ENCODE peak calls at places on chromosome 13, in ten cellular contexts. X is lower lobe of right lung; G is Caco-2; V is choroid plexus epithelial cell; Y is GM10248; L is MM.1S; W is left ventricle myocardium inferior; T is tibial artery; B is kidney epithelial cell; H is CD4-positive, alpha-beta T cell. U is an unnamed sample.

GRCh38 chr13:19810996-19811881 is 28.5 kb upstream of the PSPC1 start:
- DNase-seq in X (no peak), G (peak), V (peak), Y (no peak), L (no peak), W (no peak), T (no peak), B (no peak), H (no peak), U (no peak)

GRCh38 chr13:41596190-41596589 is 138.8 kb downstream of the RGCC start:
- DNase-seq in X (no peak), G (no peak), V (peak), Y (no peak), L (no peak), W (no peak), T (no peak), B (no peak), H (no peak), U (no peak)

GRCh38 chr13:20254076-20254475 is 22.0 kb upstream of the GJB6 start:
- DNase-seq in X (no peak), G (no peak), V (no peak), Y (no peak), L (no peak), W (no peak), T (no peak), B (no peak), H (no peak), U (no peak)

GRCh38 chr13:37652596-37652995 is 54.0 kb upstream of the POSTN start:
- DNase-seq in X (no peak), G (no peak), V (no peak), Y (no peak), L (no peak), W (no peak), T (no peak), B (no peak), H (no peak), U (no peak)

GRCh38 chr13:21218351-21219043 is 42.0 kb downstream of the MRPL57 start:
- DNase-seq in X (no peak), G (no peak), V (no peak), Y (peak), L (peak), W (no peak), T (no peak), B (no peak), H (no peak), U (no peak)

GRCh38 chr13:46202956-46203355 is 8.8 kb upstream of the LRRC63 start:
- DNase-seq in X (no peak), G (no peak), V (no peak), Y (no peak), L (no peak), W (no peak), T (no peak), B (no peak), H (no peak), U (no peak)

GRCh38 chr13:110790371-110790770 is 76.9 kb downstream of the ING1 start:
- DNase-seq in X (no peak), G (no peak), V (no peak), Y (no peak), L (no peak), W (no peak), T (no peak), B (no peak), H (no peak), U (no peak)

GRCh38 chr13:90872491-90873025 is 474.9 kb upstream of the MIR17HG start:
- DNase-seq in X (no peak), G (no peak), V (no peak), Y (no peak), L (no peak), W (no peak), T (no peak), B (no peak), H (no peak), U (no peak)

GRCh38 chr13:24148414-24149305 is 11.9 kb upstream of the SPATA13 start:
- DNase-seq in X (peak), G (peak), V (peak), Y (no peak), L (no peak), W (no peak), T (no peak), B (peak), H (no peak), U (no peak)

GRCh38 chr13:108807841-108808240 is 178.4 kb downstream of the MYO16 start:
- DNase-seq in X (no peak), G (no peak), V (no peak), Y (no peak), L (no peak), W (no peak), T (no peak), B (no peak), H (no peak), U (no peak)

GRCh38 chr13:106492576-106493323 is 42.7 kb downstream of the EFNB2 start:
- DNase-seq in X (no peak), G (no peak), V (no peak), Y (no peak), L (no peak), W (no peak), T (no peak), B (no peak), H (no peak), U (no peak)

GRCh38 chr13:66329988-66330429 is 900.1 kb downstream of the PCDH9 start:
- DNase-seq in X (no peak), G (no peak), V (peak), Y (no peak), L (peak), W (no peak), T (no peak), B (no peak), H (no peak), U (no peak)

GRCh38 chr13:31204592-31204991 is 4.8 kb downstream of the B3GLCT start:
- DNase-seq in X (no peak), G (no peak), V (peak), Y (no peak), L (no peak), W (no peak), T (no peak), B (peak), H (no peak), U (no peak)

GRCh38 chr13:21420706-21421105 is 38.4 kb downstream of the ZDHHC20 start:
- DNase-seq in X (no peak), G (no peak), V (peak), Y (no peak), L (no peak), W (no peak), T (no peak), B (peak), H (no peak), U (no peak)

GRCh38 chr13:74575729-74576125 is 441.5 kb upstream of the KLF12 start:
- DNase-seq in X (peak), G (no peak), V (peak), Y (peak), L (peak), W (peak), T (peak), B (no peak), H (peak), U (peak)

GRCh38 chr13:105436946-105437345 is 1098.5 kb downstream of the EFNB2 start:
- DNase-seq in X (no peak), G (no peak), V (no peak), Y (no peak), L (no peak), W (no peak), T (no peak), B (no peak), H (no peak), U (no peak)

GRCh38 chr13:50125556-50126377 is 110.5 kb downstream of the KCNRG start:
- DNase-seq in X (peak), G (peak), V (peak), Y (no peak), L (peak), W (peak), T (peak), B (no peak), H (peak), U (peak)

GRCh38 chr13:40390290-40391008 is 276.0 kb downstream of the FOXO1 start:
- DNase-seq in X (no peak), G (no peak), V (no peak), Y (no peak), L (no peak), W (no peak), T (no peak), B (no peak), H (no peak), U (no peak)

GRCh38 chr13:33109801-33110200 is 93.6 kb downstream of the KL start:
- DNase-seq in X (no peak), G (no peak), V (no peak), Y (peak), L (no peak), W (no peak), T (no peak), B (no peak), H (no peak), U (no peak)
- TF ChIP-seq CTCF in X (no peak), G (peak), V (peak), Y (peak), L (no peak), W (peak), T (no peak), B (peak), H (no peak), U (peak)

GRCh38 chr13:25574437-25575426 is 203.0 kb downstream of the ATP8A2 start:
- DNase-seq in X (peak), G (peak), V (peak), Y (peak), L (peak), W (peak), T (peak), B (peak), H (peak), U (peak)

GRCh38 chr13:25570185-25570584 is 198.4 kb downstream of the ATP8A2 start:
- DNase-seq in X (no peak), G (no peak), V (no peak), Y (no peak), L (no peak), W (no peak), T (no peak), B (no peak), H (no peak), U (no peak)

GRCh38 chr13:25575562-25575961 is 203.8 kb downstream of the ATP8A2 start:
- DNase-seq in X (no peak), G (no peak), V (no peak), Y (no peak), L (no peak), W (no peak), T (no peak), B (no peak), H (no peak), U (no peak)

GRCh38 chr13:25571237-25571636 is 199.5 kb downstream of the ATP8A2 start:
- DNase-seq in X (no peak), G (no peak), V (peak), Y (no peak), L (no peak), W (no peak), T (no peak), B (no peak), H (no peak), U (no peak)
- TF ChIP-seq CTCF in X (no peak), G (no peak), V (peak), Y (no peak), L (no peak), W (no peak), T (no peak), B (no peak), H (no peak), U (peak)

GRCh38 chr13:27339299-27339698 is 68.7 kb downstream of the RASL11A start:
- DNase-seq in X (no peak), G (peak), V (peak), Y (peak), L (peak), W (no peak), T (no peak), B (no peak), H (peak), U (peak)
- TF ChIP-seq CTCF in X (peak), G (peak), V (peak), Y (peak), L (peak), W (peak), T (peak), B (peak), H (peak), U (peak)

GRCh38 chr13:104098421-104098820 is 1032.2 kb upstream of the SLC10A2 start:
- DNase-seq in X (no peak), G (no peak), V (no peak), Y (no peak), L (no peak), W (no peak), T (no peak), B (no peak), H (no peak), U (no peak)
- TF ChIP-seq CTCF in X (no peak), G (no peak), V (no peak), Y (no peak), L (no peak), W (no peak), T (no peak), B (no peak), H (no peak), U (no peak)

GRCh38 chr13:101945435-101945834 is 456.4 kb downstream of the FGF14 start:
- DNase-seq in X (no peak), G (no peak), V (peak), Y (no peak), L (no peak), W (no peak), T (no peak), B (no peak), H (no peak), U (no peak)
- TF ChIP-seq CTCF in X (no peak), G (no peak), V (peak), Y (no peak), L (no peak), W (no peak), T (no peak), B (peak), H (no peak), U (no peak)

GRCh38 chr13:81639984-81640582 is 1299.2 kb upstream of the SPRY2 start:
- DNase-seq in X (no peak), G (peak), V (peak), Y (no peak), L (peak), W (no peak), T (no peak), B (no peak), H (no peak), U (no peak)
- TF ChIP-seq CTCF in X (peak), G (peak), V (peak), Y (peak), L (peak), W (no peak), T (no peak), B (peak), H (no peak), U (peak)

DNA sequence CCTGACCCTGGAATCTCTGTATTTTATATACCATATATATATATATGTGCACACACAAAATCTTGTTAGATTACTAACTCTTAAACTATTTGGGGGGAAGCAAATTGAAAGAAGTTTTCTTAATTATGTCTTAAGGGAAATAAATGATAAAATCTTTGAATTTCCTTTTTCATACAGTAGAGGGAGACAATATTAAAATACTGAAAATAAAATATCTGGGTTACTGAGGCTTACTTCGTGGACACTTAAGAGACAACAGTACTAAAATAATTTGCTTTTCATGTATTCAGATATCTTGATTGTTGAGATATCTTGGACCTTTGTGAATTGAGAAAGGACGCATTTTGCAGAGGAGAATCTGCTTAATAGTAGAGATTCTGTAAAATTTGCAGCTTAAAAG is 17.0 kb downstream of the SUGT1 start:
- DNase-seq in X (no peak), G (no peak), V (no peak), Y (no peak), L (no peak), W (no peak), T (no peak), B (no peak), H (no peak), U (no peak)
- TF ChIP-seq CTCF in X (no peak), G (no peak), V (peak), Y (no peak), L (no peak), W (no peak), T (no peak), B (no peak), H (no peak), U (no peak)